ENCODE peak calls at places on chromosomes 6 and 20, in eight cellular contexts. W is iris pigment epithelial cell, K is omental fat pad, I is MCF 10A, Q is glomerular endothelial cell, V is stromal cell of bone marrow, A is WERI-Rb-1, Y is H54. X is an unnamed sample.

GRCh38 chr20:10853176-10853575 is 179.4 kb upstream of the JAG1 start:
- DNase-seq in A (no peak), Q (no peak), Y (no peak), I (no peak), V (no peak), K (no peak), W (peak), X (no peak)

GRCh38 chr6:157036245-157036681 is 259.1 kb downstream of the ARID1B start:
- DNase-seq in Q (no peak), A (no peak), Y (no peak), I (no peak), W (peak), K (no peak), V (peak), X (peak)

GRCh38 chr6:122276637-122277036 is 122.8 kb upstream of the HSF2 start:
- DNase-seq in Q (no peak), I (no peak), K (no peak), A (no peak), W (no peak), Y (no peak), V (no peak), X (no peak)

GRCh38 chr6:44002591-44003344 is 124.5 kb downstream of the MRPL14 start:
- DNase-seq in V (no peak), Q (no peak), K (no peak), I (no peak), W (peak), A (peak), Y (no peak), X (peak)

GRCh38 chr6:44049163-44049988 is 77.9 kb downstream of the MRPL14 start:
- DNase-seq in Y (no peak), W (no peak), V (no peak), K (no peak), Q (no peak), A (no peak), I (peak), X (no peak)

GRCh38 chr6:137712587-137712986 is 154.5 kb upstream of the TNFAIP3 start:
- DNase-seq in Q (no peak), W (no peak), Y (no peak), A (no peak), K (no peak), V (no peak), I (no peak), X (no peak)

GRCh38 chr6:85771925-85772430 is 129.3 kb upstream of the SYNCRIP start:
- DNase-seq in K (no peak), V (no peak), Q (no peak), Y (no peak), I (no peak), W (no peak), A (no peak), X (no peak)

GRCh38 chr6:57068066-57068465 is 21.6 kb downstream of the KIAA1586 start:
- DNase-seq in Q (no peak), A (no peak), K (no peak), V (no peak), I (no peak), W (peak), Y (no peak), X (no peak)

GRCh38 chr6:7058250-7058923 is 49.4 kb upstream of the RREB1 start:
- DNase-seq in I (peak), K (no peak), Q (no peak), Y (peak), W (peak), A (no peak), V (peak), X (peak)

GRCh38 chr6:167462913-167463312 is 138.0 kb downstream of the TTLL2 start:
- DNase-seq in K (no peak), W (no peak), Y (no peak), Q (no peak), V (no peak), I (no peak), A (no peak), X (no peak)

GRCh38 chr6:119891206-119891605 is 541.6 kb upstream of the MAN1A1 start:
- DNase-seq in I (no peak), V (no peak), W (no peak), K (no peak), A (no peak), Q (no peak), Y (no peak), X (no peak)

GRCh38 chr6:134835998-134836397 is 113.9 kb downstream of the ALDH8A1 start:
- DNase-seq in A (no peak), W (no peak), I (no peak), V (no peak), K (no peak), Y (no peak), Q (no peak), X (no peak)

GRCh38 chr6:82205793-82206425 is 41.6 kb downstream of the IBTK start:
- DNase-seq in I (no peak), Q (no peak), V (no peak), W (peak), A (peak), Y (no peak), K (no peak), X (no peak)

GRCh38 chr20:869606-870005 is 36.1 kb downstream of the FAM110A start:
- DNase-seq in A (no peak), I (no peak), Q (no peak), K (no peak), W (no peak), Y (no peak), V (no peak), X (no peak)

GRCh38 chr6:133248241-133249001 is 7.3 kb downstream of the EYA4 start:
- DNase-seq in K (no peak), V (no peak), Q (no peak), A (no peak), W (peak), I (peak), Y (no peak), X (peak)

GRCh38 chr6:36682328-36683144 is 4.0 kb downstream of the CDKN1A start:
- DNase-seq in Q (no peak), I (peak), A (peak), Y (no peak), W (peak), K (no peak), V (no peak), X (peak)

GRCh38 chr6:18327621-18328548 is 59.3 kb upstream of the RNF144B start:
- DNase-seq in Y (no peak), W (no peak), Q (no peak), V (no peak), I (no peak), A (peak), K (no peak), X (no peak)